ENCODE peak calls at places on chromosomes 12 and 14, in seven cellular contexts. One of them, this sample, is unnamed.

GRCh38 chr12:106214576-106214975 is 33.2 kb downstream of the CKAP4 start:
- DNase-seq in HCT116: no peak
- DNase-seq in H1: no peak
- DNase-seq in HepG2: no peak
- DNase-seq in GM12878: no peak
- DNase-seq in SK-N-SH: no peak
- DNase-seq in K562: no peak
- DNase-seq in this sample: no peak

GRCh38 chr12:68403296-68403695 is 71.1 kb upstream of the MDM1 start:
- DNase-seq in HCT116: no peak
- DNase-seq in H1: no peak
- DNase-seq in HepG2: no peak
- DNase-seq in GM12878: no peak
- DNase-seq in SK-N-SH: no peak
- DNase-seq in K562: no peak
- DNase-seq in this sample: no peak

GRCh38 chr14:69090187-69090789 is 62.6 kb downstream of the DCAF5 start:
- DNase-seq in HCT116: peak
- DNase-seq in H1: no peak
- DNase-seq in HepG2: peak
- DNase-seq in GM12878: no peak
- DNase-seq in SK-N-SH: peak
- DNase-seq in K562: peak
- DNase-seq in this sample: peak

GRCh38 chr12:1204581-1205121 is 213.6 kb downstream of the ERC1 start:
- DNase-seq in HCT116: no peak
- DNase-seq in H1: no peak
- DNase-seq in HepG2: no peak
- DNase-seq in GM12878: peak
- DNase-seq in SK-N-SH: peak
- DNase-seq in K562: no peak
- DNase-seq in this sample: no peak

GRCh38 chr14:75928587-75929230 is 53.1 kb downstream of the TGFB3 start:
- DNase-seq in HCT116: no peak
- DNase-seq in H1: no peak
- DNase-seq in HepG2: no peak
- DNase-seq in GM12878: no peak
- DNase-seq in SK-N-SH: peak
- DNase-seq in K562: no peak
- DNase-seq in this sample: no peak

GRCh38 chr12:124428792-124429281 is 133.9 kb downstream of the RFLNA start:
- DNase-seq in HCT116: no peak
- DNase-seq in H1: no peak
- DNase-seq in HepG2: no peak
- DNase-seq in GM12878: no peak
- DNase-seq in SK-N-SH: peak
- DNase-seq in K562: no peak
- DNase-seq in this sample: no peak

GRCh38 chr12:52037248-52037861 is 13.9 kb upstream of the NR4A1 start:
- DNase-seq in HCT116: no peak
- DNase-seq in H1: no peak
- DNase-seq in HepG2: no peak
- DNase-seq in GM12878: no peak
- DNase-seq in SK-N-SH: peak
- DNase-seq in K562: no peak
- DNase-seq in this sample: peak

GRCh38 chr14:104799657-104800599 is 973 bp upstream of the ZBTB42 start:
- DNase-seq in HCT116: no peak
- DNase-seq in H1: peak
- DNase-seq in HepG2: peak
- DNase-seq in GM12878: no peak
- DNase-seq in SK-N-SH: peak
- DNase-seq in K562: peak
- DNase-seq in this sample: peak

GRCh38 chr14:49946320-49947141 is 53.6 kb downstream of the ARF6 start:
- DNase-seq in HCT116: no peak
- DNase-seq in H1: no peak
- DNase-seq in HepG2: peak
- DNase-seq in GM12878: no peak
- DNase-seq in SK-N-SH: peak
- DNase-seq in K562: no peak
- DNase-seq in this sample: no peak

GRCh38 chr12:106910202-106910601 is 45.5 kb upstream of the TMEM263 start:
- DNase-seq in HCT116: no peak
- DNase-seq in H1: no peak
- DNase-seq in HepG2: no peak
- DNase-seq in GM12878: peak
- DNase-seq in SK-N-SH: no peak
- DNase-seq in K562: no peak
- DNase-seq in this sample: no peak

GRCh38 chr14:99479160-99479902 is 1.3 kb downstream of the SETD3 start:
- DNase-seq in HCT116: no peak
- DNase-seq in H1: no peak
- DNase-seq in HepG2: no peak
- DNase-seq in GM12878: no peak
- DNase-seq in SK-N-SH: no peak
- DNase-seq in K562: no peak
- DNase-seq in this sample: no peak

GRCh38 chr14:61107148-61107641 is 126.2 kb downstream of the SLC38A6 start:
- DNase-seq in HCT116: no peak
- DNase-seq in H1: no peak
- DNase-seq in HepG2: no peak
- DNase-seq in GM12878: no peak
- DNase-seq in SK-N-SH: no peak
- DNase-seq in K562: no peak
- DNase-seq in this sample: no peak

GRCh38 chr12:6970096-6970527 is 352 bp downstream of the PHB2 start:
- DNase-seq in HCT116: no peak
- DNase-seq in H1: no peak
- DNase-seq in HepG2: peak
- DNase-seq in GM12878: no peak
- DNase-seq in SK-N-SH: no peak
- DNase-seq in K562: no peak
- DNase-seq in this sample: no peak

DNA sequence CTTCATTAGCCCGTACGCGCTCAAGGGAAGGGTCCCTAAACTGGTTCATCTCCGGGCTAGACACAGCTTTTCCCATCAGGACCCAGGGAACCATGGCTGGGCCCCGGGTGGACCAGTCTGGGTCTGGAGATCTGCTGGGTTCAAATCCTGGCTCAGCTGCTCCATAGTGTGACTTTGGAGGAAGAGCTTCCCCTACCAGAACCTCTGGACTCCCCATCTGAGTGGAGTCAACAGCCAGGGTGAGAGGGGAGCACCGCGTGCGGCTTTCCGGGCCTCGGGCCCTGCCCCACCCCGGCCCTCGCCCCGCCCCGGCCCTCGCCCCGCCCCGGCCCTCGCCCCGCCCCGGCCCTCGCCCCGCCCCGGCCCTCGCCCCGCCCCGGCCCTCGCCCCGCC is 41.2 kb downstream of the BEGAIN start:
- DNase-seq in HCT116: no peak
- DNase-seq in H1: no peak
- DNase-seq in HepG2: no peak
- DNase-seq in GM12878: no peak
- DNase-seq in SK-N-SH: no peak
- DNase-seq in K562: peak
- DNase-seq in this sample: peak
- TF ChIP-seq JUND in HCT116: no peak
- TF ChIP-seq JUND in H1: no peak
- TF ChIP-seq JUND in HepG2: no peak
- TF ChIP-seq JUND in GM12878: no peak
- TF ChIP-seq JUND in SK-N-SH: no peak
- TF ChIP-seq JUND in K562: no peak
- TF ChIP-seq JUND in this sample: no peak

DNA sequence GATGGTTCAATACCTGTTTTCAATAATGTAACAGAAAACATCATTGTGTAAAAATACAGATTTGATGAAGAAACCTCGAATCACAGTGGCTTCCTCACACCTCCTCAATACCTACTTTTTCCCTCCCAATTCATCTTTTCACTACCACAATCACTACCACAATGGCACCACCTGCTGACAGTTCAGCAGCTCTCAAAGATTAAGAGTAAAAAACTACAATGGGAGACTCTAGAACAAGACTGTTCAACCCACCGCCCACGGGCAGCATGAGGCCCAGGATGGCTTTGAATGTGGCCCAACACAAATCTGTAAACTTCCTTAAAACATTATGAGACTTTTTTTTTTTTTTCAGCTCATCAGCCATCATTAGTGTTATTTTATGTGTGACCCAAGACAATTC is 15.2 kb downstream of the MED6 start:
- DNase-seq in HCT116: no peak
- DNase-seq in H1: no peak
- DNase-seq in HepG2: no peak
- DNase-seq in GM12878: no peak
- DNase-seq in SK-N-SH: no peak
- DNase-seq in K562: no peak
- DNase-seq in this sample: peak
- TF ChIP-seq JUND in HCT116: no peak
- TF ChIP-seq JUND in H1: no peak
- TF ChIP-seq JUND in HepG2: no peak
- TF ChIP-seq JUND in GM12878: no peak
- TF ChIP-seq JUND in SK-N-SH: no peak
- TF ChIP-seq JUND in K562: no peak
- TF ChIP-seq JUND in this sample: no peak

GRCh38 chr14:78399316-78399889 is 229.2 kb downstream of the NRXN3 start:
- DNase-seq in HCT116: no peak
- DNase-seq in H1: no peak
- DNase-seq in HepG2: no peak
- DNase-seq in GM12878: no peak
- DNase-seq in SK-N-SH: no peak
- DNase-seq in K562: peak
- DNase-seq in this sample: peak

GRCh38 chr14:78403278-78403815 is 233.2 kb downstream of the NRXN3 start:
- DNase-seq in HCT116: no peak
- DNase-seq in H1: no peak
- DNase-seq in HepG2: no peak
- DNase-seq in GM12878: peak
- DNase-seq in SK-N-SH: no peak
- DNase-seq in K562: no peak
- DNase-seq in this sample: no peak

GRCh38 chr14:78405071-78405856 is 235.1 kb downstream of the NRXN3 start:
- DNase-seq in HCT116: no peak
- DNase-seq in H1: no peak
- DNase-seq in HepG2: no peak
- DNase-seq in GM12878: no peak
- DNase-seq in SK-N-SH: peak
- DNase-seq in K562: no peak
- DNase-seq in this sample: no peak

GRCh38 chr14:78398216-78398615 is 228.0 kb downstream of the NRXN3 start:
- DNase-seq in HCT116: no peak
- DNase-seq in H1: no peak
- DNase-seq in HepG2: no peak
- DNase-seq in GM12878: no peak
- DNase-seq in SK-N-SH: no peak
- DNase-seq in K562: no peak
- DNase-seq in this sample: no peak

DNA sequence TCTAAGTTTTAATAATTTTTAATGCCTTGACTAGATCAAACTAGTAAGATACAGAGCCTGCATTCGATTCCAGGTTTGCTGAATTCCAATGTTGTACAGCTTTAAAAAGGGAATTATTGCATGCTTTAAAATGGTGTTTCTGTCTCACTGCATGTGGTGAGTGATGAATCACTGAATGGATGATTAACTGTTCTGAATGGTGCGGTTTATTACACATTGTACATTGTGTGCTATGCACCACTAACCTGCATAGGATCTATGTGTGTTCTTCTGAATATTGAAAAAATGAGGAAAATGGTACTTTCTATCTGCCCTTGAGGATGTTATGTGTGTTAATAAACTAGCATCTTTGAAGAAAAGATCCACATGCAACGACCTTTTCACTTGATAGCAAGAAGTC is 231.7 kb downstream of the NRXN3 start:
- DNase-seq in HCT116: no peak
- DNase-seq in H1: no peak
- DNase-seq in HepG2: no peak
- DNase-seq in GM12878: no peak
- DNase-seq in SK-N-SH: no peak
- DNase-seq in K562: no peak
- DNase-seq in this sample: no peak
- TF ChIP-seq JUND in HCT116: no peak
- TF ChIP-seq JUND in H1: no peak
- TF ChIP-seq JUND in HepG2: no peak
- TF ChIP-seq JUND in GM12878: no peak
- TF ChIP-seq JUND in SK-N-SH: no peak
- TF ChIP-seq JUND in K562: no peak
- TF ChIP-seq JUND in this sample: no peak

DNA sequence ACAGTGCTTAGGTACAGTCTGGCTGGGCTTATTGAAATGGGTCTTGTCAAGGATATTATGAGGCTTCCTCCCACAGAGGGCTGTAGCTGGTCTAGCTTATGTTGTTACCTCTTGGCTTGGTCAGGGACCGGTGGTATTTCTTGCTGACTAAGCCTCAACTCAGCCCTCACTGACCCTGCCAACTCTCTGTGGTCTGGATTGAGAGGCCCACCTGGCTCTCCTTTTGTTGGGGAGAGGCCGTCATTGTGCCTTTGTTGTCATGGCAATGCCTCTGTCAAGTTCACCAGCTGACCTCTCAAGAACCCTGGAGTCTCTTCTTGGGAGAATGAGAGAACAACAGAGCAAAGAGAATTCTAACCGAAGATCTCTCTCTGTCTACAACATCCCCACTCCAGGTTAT is 245.6 kb upstream of the NPAS3 start:
- DNase-seq in HCT116: no peak
- DNase-seq in H1: no peak
- DNase-seq in HepG2: no peak
- DNase-seq in GM12878: no peak
- DNase-seq in SK-N-SH: no peak
- DNase-seq in K562: no peak
- DNase-seq in this sample: no peak
- TF ChIP-seq JUND in HCT116: no peak
- TF ChIP-seq JUND in H1: no peak
- TF ChIP-seq JUND in HepG2: no peak
- TF ChIP-seq JUND in GM12878: no peak
- TF ChIP-seq JUND in SK-N-SH: no peak
- TF ChIP-seq JUND in K562: no peak
- TF ChIP-seq JUND in this sample: no peak

GRCh38 chr12:111759276-111759675 is 7.5 kb upstream of the ALDH2 start:
- DNase-seq in HCT116: no peak
- DNase-seq in H1: no peak
- DNase-seq in HepG2: no peak
- DNase-seq in GM12878: no peak
- DNase-seq in SK-N-SH: no peak
- DNase-seq in K562: no peak
- DNase-seq in this sample: no peak
- TF ChIP-seq JUND in HCT116: no peak
- TF ChIP-seq JUND in H1: no peak
- TF ChIP-seq JUND in HepG2: no peak
- TF ChIP-seq JUND in GM12878: no peak
- TF ChIP-seq JUND in SK-N-SH: no peak
- TF ChIP-seq JUND in K562: no peak
- TF ChIP-seq JUND in this sample: no peak

This sample was measured in T47D.